ENCODE peak calls at places on chromosomes 1 and 21, in nine cellular contexts. One of them, this sample, is unnamed.

GRCh38 chr1:92485374-92486250 is 1.1 kb downstream of the GFI1 start:
- DNase-seq in GM13976: peak; percentile 78
- DNase-seq in AG09309: no peak
- DNase-seq in ureter: no peak
- DNase-seq in nephron progenitor cell: peak; percentile 67
- DNase-seq in NCI-H774: peak; percentile 44
- DNase-seq in foreskin fibroblast: peak; percentile 31
- DNase-seq in left colon: peak; percentile 62
- DNase-seq in activated gamma-delta T cell treated with anti-CD3 and anti-CD28 coated beads, Interleukin-2, amount 50 U/mL, for 16 hours: peak; percentile 77
- DNase-seq in this sample: peak; percentile 74

GRCh38 chr1:1394116-1394515 is 5.0 kb downstream of the CCNL2 start:
- DNase-seq in NCI-H774: no peak
- DNase-seq in nephron progenitor cell: no peak
- DNase-seq in ureter: no peak
- DNase-seq in AG09309: no peak
- DNase-seq in GM13976: no peak
- DNase-seq in activated gamma-delta T cell treated with anti-CD3 and anti-CD28 coated beads, Interleukin-2, amount 50 U/mL, for 16 hours: no peak
- DNase-seq in left colon: no peak
- DNase-seq in foreskin fibroblast: no peak
- DNase-seq in this sample: no peak

GRCh38 chr21:46664316-46664995 is 29.0 kb downstream of the PRMT2 start:
- DNase-seq in activated gamma-delta T cell treated with anti-CD3 and anti-CD28 coated beads, Interleukin-2, amount 50 U/mL, for 16 hours: no peak
- DNase-seq in NCI-H774: no peak
- DNase-seq in foreskin fibroblast: no peak
- DNase-seq in AG09309: no peak
- DNase-seq in left colon: no peak
- DNase-seq in ureter: no peak
- DNase-seq in nephron progenitor cell: no peak
- DNase-seq in GM13976: no peak
- DNase-seq in this sample: no peak

GRCh38 chr1:66617362-66617761 is 83.4 kb downstream of the SGIP1 start:
- DNase-seq in NCI-H774: no peak
- DNase-seq in GM13976: no peak
- DNase-seq in foreskin fibroblast: peak; percentile 54
- DNase-seq in nephron progenitor cell: no peak
- DNase-seq in activated gamma-delta T cell treated with anti-CD3 and anti-CD28 coated beads, Interleukin-2, amount 50 U/mL, for 16 hours: no peak
- DNase-seq in AG09309: no peak
- DNase-seq in ureter: no peak
- DNase-seq in left colon: no peak
- DNase-seq in this sample: no peak

GRCh38 chr1:34885405-34886247 is 26.1 kb upstream of the SMIM12 start:
- DNase-seq in nephron progenitor cell: peak; percentile 91
- DNase-seq in NCI-H774: peak; percentile 68
- DNase-seq in AG09309: no peak
- DNase-seq in left colon: peak; percentile 46
- DNase-seq in foreskin fibroblast: peak; percentile 74
- DNase-seq in GM13976: peak; percentile 65
- DNase-seq in ureter: peak; percentile 48
- DNase-seq in activated gamma-delta T cell treated with anti-CD3 and anti-CD28 coated beads, Interleukin-2, amount 50 U/mL, for 16 hours: no peak
- DNase-seq in this sample: peak; percentile 56

GRCh38 chr1:65068202-65069011 is 79.6 kb upstream of the AK4 start:
- DNase-seq in GM13976: peak; percentile 34
- DNase-seq in activated gamma-delta T cell treated with anti-CD3 and anti-CD28 coated beads, Interleukin-2, amount 50 U/mL, for 16 hours: no peak
- DNase-seq in ureter: no peak
- DNase-seq in foreskin fibroblast: peak; percentile 39
- DNase-seq in nephron progenitor cell: no peak
- DNase-seq in NCI-H774: peak; percentile 15
- DNase-seq in AG09309: no peak
- DNase-seq in left colon: no peak
- DNase-seq in this sample: no peak

GRCh38 chr21:35457097-35457496 is 408.0 kb upstream of the RUNX1 start:
- DNase-seq in ureter: no peak
- DNase-seq in activated gamma-delta T cell treated with anti-CD3 and anti-CD28 coated beads, Interleukin-2, amount 50 U/mL, for 16 hours: no peak
- DNase-seq in AG09309: no peak
- DNase-seq in NCI-H774: no peak
- DNase-seq in left colon: no peak
- DNase-seq in foreskin fibroblast: no peak
- DNase-seq in GM13976: no peak
- DNase-seq in nephron progenitor cell: no peak
- DNase-seq in this sample: no peak

GRCh38 chr1:171582589-171582988 is 39.5 kb upstream of the MYOCOS start:
- DNase-seq in activated gamma-delta T cell treated with anti-CD3 and anti-CD28 coated beads, Interleukin-2, amount 50 U/mL, for 16 hours: no peak
- DNase-seq in nephron progenitor cell: no peak
- DNase-seq in foreskin fibroblast: no peak
- DNase-seq in left colon: no peak
- DNase-seq in NCI-H774: no peak
- DNase-seq in AG09309: no peak
- DNase-seq in ureter: no peak
- DNase-seq in GM13976: no peak
- DNase-seq in this sample: no peak

GRCh38 chr1:204166237-204166636 is at the start of gene REN:
- DNase-seq in ureter: no peak
- DNase-seq in nephron progenitor cell: peak; percentile 23
- DNase-seq in AG09309: no peak
- DNase-seq in foreskin fibroblast: no peak
- DNase-seq in left colon: no peak
- DNase-seq in GM13976: no peak
- DNase-seq in NCI-H774: no peak
- DNase-seq in activated gamma-delta T cell treated with anti-CD3 and anti-CD28 coated beads, Interleukin-2, amount 50 U/mL, for 16 hours: no peak
- DNase-seq in this sample: no peak

GRCh38 chr1:161157867-161158266 is 1.4 kb upstream of the USP21 start:
- DNase-seq in AG09309: no peak
- DNase-seq in ureter: no peak
- DNase-seq in GM13976: no peak
- DNase-seq in foreskin fibroblast: no peak
- DNase-seq in left colon: no peak
- DNase-seq in NCI-H774: no peak
- DNase-seq in nephron progenitor cell: no peak
- DNase-seq in activated gamma-delta T cell treated with anti-CD3 and anti-CD28 coated beads, Interleukin-2, amount 50 U/mL, for 16 hours: no peak
- DNase-seq in this sample: no peak

GRCh38 chr1:213484758-213485157 is 433.7 kb downstream of the RPS6KC1 start:
- DNase-seq in ureter: no peak
- DNase-seq in nephron progenitor cell: no peak
- DNase-seq in left colon: no peak
- DNase-seq in foreskin fibroblast: no peak
- DNase-seq in AG09309: no peak
- DNase-seq in NCI-H774: no peak
- DNase-seq in GM13976: no peak
- DNase-seq in activated gamma-delta T cell treated with anti-CD3 and anti-CD28 coated beads, Interleukin-2, amount 50 U/mL, for 16 hours: no peak
- DNase-seq in this sample: no peak

GRCh38 chr21:36246080-36246631 is 73.8 kb upstream of the MORC3 start:
- DNase-seq in foreskin fibroblast: no peak
- DNase-seq in nephron progenitor cell: peak; percentile 49
- DNase-seq in activated gamma-delta T cell treated with anti-CD3 and anti-CD28 coated beads, Interleukin-2, amount 50 U/mL, for 16 hours: no peak
- DNase-seq in ureter: peak; percentile 61
- DNase-seq in NCI-H774: no peak
- DNase-seq in GM13976: no peak
- DNase-seq in left colon: no peak
- DNase-seq in AG09309: no peak
- DNase-seq in this sample: no peak

GRCh38 chr1:46535063-46535462 is 16.4 kb downstream of the KNCN start:
- DNase-seq in GM13976: no peak
- DNase-seq in NCI-H774: no peak
- DNase-seq in nephron progenitor cell: peak; percentile 51
- DNase-seq in ureter: no peak
- DNase-seq in AG09309: no peak
- DNase-seq in foreskin fibroblast: peak; percentile 28
- DNase-seq in activated gamma-delta T cell treated with anti-CD3 and anti-CD28 coated beads, Interleukin-2, amount 50 U/mL, for 16 hours: no peak
- DNase-seq in left colon: no peak
- DNase-seq in this sample: no peak

GRCh38 chr1:234542211-234542850 is 63.4 kb upstream of the TARBP1 start:
- DNase-seq in AG09309: no peak
- DNase-seq in GM13976: no peak
- DNase-seq in ureter: no peak
- DNase-seq in nephron progenitor cell: no peak
- DNase-seq in left colon: no peak
- DNase-seq in NCI-H774: no peak
- DNase-seq in foreskin fibroblast: no peak
- DNase-seq in activated gamma-delta T cell treated with anti-CD3 and anti-CD28 coated beads, Interleukin-2, amount 50 U/mL, for 16 hours: no peak
- DNase-seq in this sample: no peak

GRCh38 chr1:167501513-167502191 is 16.7 kb downstream of the CD247 start:
- DNase-seq in ureter: no peak
- DNase-seq in NCI-H774: no peak
- DNase-seq in nephron progenitor cell: no peak
- DNase-seq in GM13976: no peak
- DNase-seq in left colon: no peak
- DNase-seq in AG09309: no peak
- DNase-seq in foreskin fibroblast: no peak
- DNase-seq in activated gamma-delta T cell treated with anti-CD3 and anti-CD28 coated beads, Interleukin-2, amount 50 U/mL, for 16 hours: no peak
- DNase-seq in this sample: no peak

GRCh38 chr1:214846276-214846675 is 236.3 kb upstream of the KCNK2 start:
- DNase-seq in nephron progenitor cell: no peak
- DNase-seq in activated gamma-delta T cell treated with anti-CD3 and anti-CD28 coated beads, Interleukin-2, amount 50 U/mL, for 16 hours: no peak
- DNase-seq in foreskin fibroblast: no peak
- DNase-seq in left colon: no peak
- DNase-seq in NCI-H774: no peak
- DNase-seq in AG09309: no peak
- DNase-seq in ureter: no peak
- DNase-seq in GM13976: no peak
- DNase-seq in this sample: no peak

GRCh38 chr1:11786168-11786567 is 19.6 kb downstream of the MTHFR start:
- DNase-seq in activated gamma-delta T cell treated with anti-CD3 and anti-CD28 coated beads, Interleukin-2, amount 50 U/mL, for 16 hours: no peak
- DNase-seq in left colon: no peak
- DNase-seq in ureter: no peak
- DNase-seq in nephron progenitor cell: no peak
- DNase-seq in AG09309: no peak
- DNase-seq in GM13976: no peak
- DNase-seq in NCI-H774: no peak
- DNase-seq in foreskin fibroblast: no peak
- DNase-seq in this sample: no peak

GRCh38 chr1:88276158-88276557 is 407.9 kb upstream of the PKN2 start:
- DNase-seq in nephron progenitor cell: no peak
- DNase-seq in AG09309: no peak
- DNase-seq in NCI-H774: no peak
- DNase-seq in foreskin fibroblast: peak; percentile 40
- DNase-seq in activated gamma-delta T cell treated with anti-CD3 and anti-CD28 coated beads, Interleukin-2, amount 50 U/mL, for 16 hours: no peak
- DNase-seq in left colon: no peak
- DNase-seq in GM13976: no peak
- DNase-seq in ureter: no peak
- DNase-seq in this sample: peak; percentile 6

GRCh38 chr1:31739281-31739853 is 24.8 kb downstream of the ADGRB2 start:
- DNase-seq in ureter: no peak
- DNase-seq in NCI-H774: no peak
- DNase-seq in GM13976: no peak
- DNase-seq in activated gamma-delta T cell treated with anti-CD3 and anti-CD28 coated beads, Interleukin-2, amount 50 U/mL, for 16 hours: no peak
- DNase-seq in left colon: peak; percentile 74
- DNase-seq in foreskin fibroblast: no peak
- DNase-seq in nephron progenitor cell: peak; percentile 61
- DNase-seq in AG09309: no peak
- DNase-seq in this sample: no peak

GRCh38 chr1:195005338-195005737 is 1602.9 kb downstream of the KCNT2 start:
- DNase-seq in nephron progenitor cell: no peak
- DNase-seq in GM13976: no peak
- DNase-seq in NCI-H774: peak; percentile 42
- DNase-seq in AG09309: no peak
- DNase-seq in left colon: no peak
- DNase-seq in ureter: no peak
- DNase-seq in foreskin fibroblast: no peak
- DNase-seq in activated gamma-delta T cell treated with anti-CD3 and anti-CD28 coated beads, Interleukin-2, amount 50 U/mL, for 16 hours: no peak
- DNase-seq in this sample: no peak

GRCh38 chr1:173330149-173330951 is 123.2 kb upstream of the TNFSF4 start:
- DNase-seq in AG09309: no peak
- DNase-seq in NCI-H774: no peak
- DNase-seq in activated gamma-delta T cell treated with anti-CD3 and anti-CD28 coated beads, Interleukin-2, amount 50 U/mL, for 16 hours: no peak
- DNase-seq in nephron progenitor cell: no peak
- DNase-seq in foreskin fibroblast: peak; percentile 83
- DNase-seq in ureter: no peak
- DNase-seq in GM13976: no peak
- DNase-seq in left colon: no peak
- DNase-seq in this sample: no peak

GRCh38 chr21:45226540-45227326 is 61.0 kb downstream of the POFUT2 start:
- DNase-seq in AG09309: no peak
- DNase-seq in left colon: no peak
- DNase-seq in nephron progenitor cell: no peak
- DNase-seq in GM13976: no peak
- DNase-seq in activated gamma-delta T cell treated with anti-CD3 and anti-CD28 coated beads, Interleukin-2, amount 50 U/mL, for 16 hours: no peak
- DNase-seq in ureter: no peak
- DNase-seq in foreskin fibroblast: no peak
- DNase-seq in NCI-H774: no peak
- DNase-seq in this sample: no peak

GRCh38 chr21:46457801-46458314 is 833 bp upstream of the DIP2A start:
- DNase-seq in ureter: peak; percentile 49
- DNase-seq in activated gamma-delta T cell treated with anti-CD3 and anti-CD28 coated beads, Interleukin-2, amount 50 U/mL, for 16 hours: no peak
- DNase-seq in nephron progenitor cell: peak; percentile 64
- DNase-seq in foreskin fibroblast: peak; percentile 69
- DNase-seq in NCI-H774: no peak
- DNase-seq in left colon: peak; percentile 50
- DNase-seq in GM13976: no peak
- DNase-seq in AG09309: no peak
- DNase-seq in this sample: peak; percentile 50

GRCh38 chr21:15617968-15618367 is 111.8 kb upstream of the USP25 start:
- DNase-seq in foreskin fibroblast: peak; percentile 14
- DNase-seq in ureter: no peak
- DNase-seq in activated gamma-delta T cell treated with anti-CD3 and anti-CD28 coated beads, Interleukin-2, amount 50 U/mL, for 16 hours: no peak
- DNase-seq in nephron progenitor cell: no peak
- DNase-seq in GM13976: no peak
- DNase-seq in AG09309: no peak
- DNase-seq in left colon: no peak
- DNase-seq in NCI-H774: no peak
- DNase-seq in this sample: no peak

GRCh38 chr1:8061210-8061609 is 35.1 kb upstream of the ERRFI1 start:
- DNase-seq in GM13976: no peak
- DNase-seq in foreskin fibroblast: peak; percentile 94
- DNase-seq in AG09309: peak; percentile 89
- DNase-seq in ureter: no peak
- DNase-seq in left colon: no peak
- DNase-seq in nephron progenitor cell: no peak
- DNase-seq in activated gamma-delta T cell treated with anti-CD3 and anti-CD28 coated beads, Interleukin-2, amount 50 U/mL, for 16 hours: no peak
- DNase-seq in NCI-H774: no peak
- DNase-seq in this sample: no peak

GRCh38 chr1:228923973-228924766 is 188.9 kb downstream of the RHOU start:
- DNase-seq in AG09309: no peak
- DNase-seq in ureter: no peak
- DNase-seq in foreskin fibroblast: no peak
- DNase-seq in GM13976: no peak
- DNase-seq in nephron progenitor cell: no peak
- DNase-seq in NCI-H774: no peak
- DNase-seq in left colon: no peak
- DNase-seq in activated gamma-delta T cell treated with anti-CD3 and anti-CD28 coated beads, Interleukin-2, amount 50 U/mL, for 16 hours: no peak
- DNase-seq in this sample: no peak

GRCh38 chr1:6854166-6854565 is 68.9 kb downstream of the CAMTA1 start:
- DNase-seq in AG09309: no peak
- DNase-seq in activated gamma-delta T cell treated with anti-CD3 and anti-CD28 coated beads, Interleukin-2, amount 50 U/mL, for 16 hours: no peak
- DNase-seq in NCI-H774: no peak
- DNase-seq in foreskin fibroblast: no peak
- DNase-seq in left colon: no peak
- DNase-seq in GM13976: no peak
- DNase-seq in ureter: no peak
- DNase-seq in nephron progenitor cell: no peak
- DNase-seq in this sample: no peak

GRCh38 chr1:222038971-222039370 is 297.1 kb upstream of the DUSP10 start:
- DNase-seq in AG09309: no peak
- DNase-seq in NCI-H774: no peak
- DNase-seq in foreskin fibroblast: no peak
- DNase-seq in GM13976: no peak
- DNase-seq in nephron progenitor cell: no peak
- DNase-seq in left colon: no peak
- DNase-seq in activated gamma-delta T cell treated with anti-CD3 and anti-CD28 coated beads, Interleukin-2, amount 50 U/mL, for 16 hours: no peak
- DNase-seq in ureter: no peak
- DNase-seq in this sample: no peak

GRCh38 chr1:64059556-64059955 is 143.9 kb upstream of the UBE2U start:
- DNase-seq in NCI-H774: no peak
- DNase-seq in foreskin fibroblast: no peak
- DNase-seq in activated gamma-delta T cell treated with anti-CD3 and anti-CD28 coated beads, Interleukin-2, amount 50 U/mL, for 16 hours: no peak
- DNase-seq in AG09309: no peak
- DNase-seq in ureter: no peak
- DNase-seq in left colon: no peak
- DNase-seq in GM13976: no peak
- DNase-seq in nephron progenitor cell: no peak
- DNase-seq in this sample: no peak

GRCh38 chr21:15422761-15423160 is 307.0 kb upstream of the USP25 start:
- DNase-seq in left colon: no peak
- DNase-seq in nephron progenitor cell: no peak
- DNase-seq in activated gamma-delta T cell treated with anti-CD3 and anti-CD28 coated beads, Interleukin-2, amount 50 U/mL, for 16 hours: no peak
- DNase-seq in ureter: no peak
- DNase-seq in AG09309: no peak
- DNase-seq in foreskin fibroblast: no peak
- DNase-seq in NCI-H774: no peak
- DNase-seq in GM13976: no peak
- DNase-seq in this sample: no peak

GRCh38 chr1:3014041-3014440 is 7.2 kb upstream of the ACTRT2 start:
- DNase-seq in NCI-H774: no peak
- DNase-seq in ureter: no peak
- DNase-seq in GM13976: no peak
- DNase-seq in activated gamma-delta T cell treated with anti-CD3 and anti-CD28 coated beads, Interleukin-2, amount 50 U/mL, for 16 hours: no peak
- DNase-seq in foreskin fibroblast: no peak
- DNase-seq in nephron progenitor cell: no peak
- DNase-seq in AG09309: no peak
- DNase-seq in left colon: no peak
- DNase-seq in this sample: no peak

This sample was measured in GM10248.